ENCODE peak calls at places on chromosomes 3 and 15, in ten cellular contexts. F, J, X, Z, A, H, W, Y, G and C are unnamed samples.

GRCh38 chr3:169886671-169887070 is 16.9 kb upstream of the LRRC31 start:
- DNase-seq in A (no peak), W (peak; percentile 61), F (peak; percentile 46), X (no peak), Z (peak; percentile 80), G (peak; percentile 63), J (peak; percentile 83), Y (no peak), H (peak; percentile 1), C (peak; percentile 54)

GRCh38 chr15:31398677-31399260 is 72.1 kb downstream of the KLF13 start:
- DNase-seq in W (no peak), Y (no peak), J (no peak), X (peak; percentile 28), F (no peak), G (no peak), H (no peak), Z (no peak), A (no peak), C (no peak)

GRCh38 chr3:24945575-24945974 is 450.9 kb upstream of the THRB start:
- DNase-seq in J (no peak), Y (peak; percentile 8), W (no peak), A (no peak), X (no peak), Z (no peak), H (no peak), G (no peak), F (no peak), C (no peak)

GRCh38 chr15:88605507-88606436 is 15.4 kb upstream of the AEN start:
- DNase-seq in H (no peak), X (no peak), Y (no peak), W (peak; percentile 37), F (no peak), A (no peak), Z (peak; percentile 34), G (no peak), J (no peak), C (peak; percentile 38)

GRCh38 chr3:175893566-175893965 is 1034.4 kb downstream of the NAALADL2 start:
- DNase-seq in Z (no peak), A (no peak), W (no peak), F (no peak), G (no peak), Y (no peak), X (no peak), J (no peak), H (no peak), C (no peak)

GRCh38 chr3:144053121-144053520 is 81.5 kb downstream of the DIPK2A start:
- DNase-seq in X (peak; percentile 91), W (peak; percentile 72), G (no peak), Y (peak; percentile 89), J (no peak), F (peak; percentile 60), A (no peak), H (peak; percentile 34), Z (peak; percentile 69), C (peak; percentile 27)

GRCh38 chr15:22933641-22934061 is 46.5 kb downstream of the CYFIP1 start:
- DNase-seq in G (no peak), J (no peak), F (peak; percentile 46), W (peak; percentile 52), A (no peak), Z (no peak), Y (peak; percentile 73), X (peak; percentile 93), H (no peak), C (no peak)

GRCh38 chr3:194203482-194204035 is 67.6 kb downstream of the HES1 start:
- DNase-seq in G (no peak), X (no peak), Z (no peak), W (no peak), F (no peak), Y (peak; percentile 28), J (no peak), H (no peak), A (no peak), C (no peak)

GRCh38 chr3:108090066-108090700 is 648 bp downstream of the CD47 start:
- DNase-seq in X (peak; percentile 34), J (peak; percentile 61), H (no peak), F (peak; percentile 39), A (no peak), Y (peak; percentile 26), Z (peak; percentile 55), G (no peak), W (peak; percentile 59), C (peak; percentile 57)

GRCh38 chr3:108086653-108087052 is 4.2 kb downstream of the CD47 start:
- DNase-seq in A (no peak), H (no peak), G (no peak), Z (no peak), Y (no peak), W (no peak), J (no peak), F (no peak), X (no peak), C (no peak)

GRCh38 chr3:108089544-108089943 is 1.3 kb downstream of the CD47 start:
- DNase-seq in W (peak; percentile 6), F (no peak), Z (peak; percentile 27), A (no peak), Y (no peak), H (no peak), X (peak; percentile 29), G (no peak), J (no peak), C (peak; percentile 26)

GRCh38 chr3:108088697-108089096 is 2.1 kb downstream of the CD47 start:
- DNase-seq in Y (peak; percentile 29), H (no peak), W (peak; percentile 59), X (peak; percentile 32), A (no peak), F (peak; percentile 51), J (no peak), Z (peak; percentile 34), G (no peak), C (peak; percentile 25)

DNA sequence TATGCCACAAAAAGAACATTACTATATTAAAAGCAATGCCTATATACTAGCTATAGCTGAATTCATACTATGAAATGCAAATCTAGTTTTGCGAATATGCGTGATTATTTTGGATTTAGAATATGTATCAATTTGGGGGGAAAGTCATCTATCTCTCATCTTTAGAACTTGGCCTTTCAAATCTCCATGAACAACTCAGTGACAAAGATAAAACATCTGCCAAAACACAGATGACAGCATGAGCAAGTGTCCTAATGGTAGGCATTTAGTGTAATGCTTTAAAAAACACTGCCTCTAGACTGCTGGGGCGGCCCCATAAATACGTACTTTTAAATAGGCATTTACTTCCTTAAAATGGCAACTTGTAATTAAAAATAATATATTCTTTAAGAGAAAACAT is 2.7 kb downstream of the CD47 start:
- DNase-seq in H (no peak), J (no peak), W (no peak), G (no peak), X (peak; percentile 21), Y (no peak), Z (no peak), F (no peak), A (no peak), C (no peak)
- H3K4me3 ChIP-seq in H (no peak overlapping the region), J (peak overlapping the region; percentile 79), W (peak overlapping the region; percentile 97), G (peak overlapping the region; percentile 84), X (peak overlapping the region; percentile 96), Y (no peak overlapping the region), Z (peak overlapping the region; percentile 29), F (no peak overlapping the region), A (no peak overlapping the region), C (peak overlapping the region; percentile 9)

GRCh38 chr15:52213206-52213605 is 22.0 kb upstream of the GNB5 start:
- DNase-seq in W (no peak), G (no peak), Y (no peak), X (no peak), F (no peak), H (no peak), A (no peak), J (no peak), Z (no peak), C (no peak)

GRCh38 chr15:52218816-52219215 is 27.6 kb upstream of the GNB5 start:
- DNase-seq in X (no peak), Z (no peak), Y (no peak), G (no peak), F (no peak), H (no peak), A (no peak), W (no peak), J (no peak), C (no peak)

GRCh38 chr15:52217186-52217585 is 26.0 kb upstream of the GNB5 start:
- DNase-seq in J (no peak), Z (no peak), A (no peak), F (no peak), W (no peak), G (no peak), X (peak; percentile 33), Y (peak; percentile 14), H (no peak), C (no peak)

GRCh38 chr15:52220251-52220650 is 29.1 kb upstream of the GNB5 start:
- DNase-seq in J (no peak), Z (no peak), F (no peak), G (no peak), W (no peak), H (no peak), Y (no peak), A (no peak), X (no peak), C (no peak)

GRCh38 chr15:52214553-52214952 is 23.4 kb upstream of the GNB5 start:
- DNase-seq in A (no peak), H (no peak), G (no peak), W (no peak), X (no peak), Y (no peak), J (no peak), F (no peak), Z (no peak), C (no peak)
- TF ChIP-seq CTCF in A (no peak), H (no peak), G (no peak), W (no peak), X (no peak), Y (no peak), J (no peak), F (no peak), Z (no peak), C (no peak)

DNA sequence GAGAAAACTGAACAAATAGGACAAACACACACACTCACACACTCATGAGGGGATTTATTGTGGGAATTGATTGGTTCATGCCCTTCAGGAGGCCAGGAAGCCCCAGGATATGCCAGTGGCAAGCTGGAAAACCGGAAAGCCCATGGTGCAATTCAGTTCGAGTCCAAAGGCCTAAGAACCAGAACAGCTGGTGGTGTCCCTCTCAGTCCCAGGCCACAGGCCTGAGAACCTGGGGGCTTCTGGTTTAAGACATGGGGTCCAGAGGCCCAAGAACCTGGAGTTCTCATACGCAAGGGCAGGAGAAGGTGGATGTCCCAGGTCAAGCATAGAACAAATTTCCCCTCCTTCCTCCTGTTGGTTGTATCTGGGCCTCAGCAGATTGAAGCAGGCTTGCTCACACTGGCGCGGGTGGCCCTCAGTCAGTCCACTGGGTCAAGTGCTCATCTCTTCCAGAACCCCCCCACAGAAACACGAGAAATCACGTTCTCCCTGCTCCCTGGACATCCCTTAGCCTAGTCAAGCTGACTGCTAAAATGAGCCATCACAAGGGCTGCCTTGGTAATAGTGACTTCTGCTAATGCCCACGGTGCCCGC is 50.1 kb upstream of the RPL32 start:
- DNase-seq in F (no peak), A (no peak), Z (no peak), H (no peak), Y (no peak), X (peak; percentile 12), G (no peak), W (no peak), J (no peak), C (no peak)
- H3K4me3 ChIP-seq in F (no peak overlapping the region), A (no peak overlapping the region), Z (peak overlapping the region; percentile 52), H (peak overlapping the region; percentile 44), Y (no peak overlapping the region), X (peak overlapping the region; percentile 50), G (peak overlapping the region; percentile 22), W (no peak overlapping the region), J (peak overlapping the region; percentile 22), C (no peak overlapping the region)

DNA sequence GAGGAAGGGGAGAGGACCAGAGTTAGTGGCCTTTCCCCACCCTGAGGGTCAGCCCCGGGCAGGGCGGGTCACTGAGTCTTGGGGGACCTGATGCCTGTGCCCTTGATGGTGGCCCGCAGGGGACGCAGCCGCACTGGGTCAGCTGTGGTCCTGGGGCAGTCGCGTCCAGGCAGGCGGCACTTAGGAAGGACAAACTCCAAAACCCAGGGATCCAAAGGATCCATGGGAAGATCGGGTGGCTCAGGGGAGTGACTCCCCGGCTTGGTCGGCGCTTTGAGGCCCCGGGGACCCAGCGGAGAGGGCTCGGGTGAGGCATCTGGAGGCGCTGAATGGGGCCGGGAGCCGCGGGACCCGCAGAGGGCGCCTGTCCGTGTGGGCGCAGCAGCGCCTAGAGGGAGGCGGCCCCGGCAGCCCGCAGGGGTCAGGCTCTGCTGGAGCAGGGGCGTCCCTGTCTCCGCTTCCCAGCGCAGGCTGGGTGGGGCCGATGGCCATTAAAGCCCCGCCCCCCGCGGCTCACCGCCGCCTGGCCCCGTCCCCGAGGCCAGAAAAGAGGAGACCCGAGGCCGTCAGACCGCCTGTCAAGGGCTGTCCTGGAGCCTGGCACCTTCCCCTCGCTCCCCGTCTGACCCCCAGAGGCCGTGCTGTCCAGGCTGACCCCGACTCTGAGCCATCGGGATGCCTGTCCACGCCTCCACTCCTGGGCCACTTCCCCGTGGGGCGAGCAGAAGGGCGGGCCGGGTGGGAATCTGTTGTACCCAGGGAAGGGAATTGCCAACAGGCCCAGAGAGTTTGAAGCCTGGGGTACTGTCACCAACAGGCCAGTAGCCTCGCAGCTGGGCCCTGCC is 17.4 kb downstream of the CIDEC start:
- DNase-seq in Z (no peak), X (peak; percentile 48), A (no peak), F (no peak), G (no peak), J (peak; percentile 79), W (peak; percentile 15), Y (no peak), H (no peak), C (peak; percentile 64)
- TF ChIP-seq CTCF in Z (peak; percentile 43), X (peak; percentile 48), A (peak; percentile 38), F (no peak), G (no peak), J (peak; percentile 46), W (peak; percentile 40), Y (peak; percentile 50), H (peak; percentile 36), C (peak; percentile 29)